ENCODE peak calls at places on chromosomes 16 and 17, in four cellular contexts. E is WTC11, L is K562, I is SK-N-SH. F is an unnamed sample.
A peak's percentile ranks its signal among the peaks of the same experiment; 100 is the strongest.

GRCh38 chr17:2050246-2050866 is 4.5 kb upstream of the HIC1 start:
- DNase-seq in L (peak; percentile 83), E (peak; percentile 68), I (peak; percentile 94), F (no peak)

GRCh38 chr17:73290399-73291259 is 21.2 kb downstream of the CDC42EP4 start:
- DNase-seq in I (no peak), E (no peak), L (no peak), F (no peak)

GRCh38 chr17:45784583-45785372 is 658 bp downstream of the CRHR1 start:
- DNase-seq in E (peak; percentile 52), I (peak; percentile 90), L (peak; percentile 69), F (peak; percentile 80)

GRCh38 chr16:23334950-23335349 is 32.8 kb downstream of the SCNN1B start:
- DNase-seq in L (no peak), E (no peak), I (no peak), F (no peak)

GRCh38 chr16:25411376-25412081 is 153.9 kb upstream of the ZKSCAN2 start:
- DNase-seq in L (no peak), E (no peak), I (no peak), F (no peak)

GRCh38 chr17:3965123-3965800 is 1.0 kb upstream of the ATP2A3 start:
- DNase-seq in L (peak; percentile 66), I (peak; percentile 71), E (peak; percentile 78), F (peak; percentile 80)

GRCh38 chr17:81233316-81233715 is 5.5 kb downstream of the TEPSIN start:
- DNase-seq in L (no peak), E (no peak), I (no peak), F (no peak)

GRCh38 chr17:72539981-72540897 is 419.4 kb downstream of the SOX9 start:
- DNase-seq in I (peak; percentile 99), L (peak; percentile 84), E (peak; percentile 82), F (peak; percentile 98)

GRCh38 chr16:77500286-77500598 is 65.4 kb upstream of the ADAMTS18 start:
- DNase-seq in L (no peak), I (no peak), E (peak; percentile 11), F (no peak)

GRCh38 chr17:41331606-41332005 is 16.1 kb upstream of the KRTAP17-1 start:
- DNase-seq in I (no peak), L (no peak), E (no peak), F (no peak)

GRCh38 chr16:12311309-12311708 is 334.8 kb downstream of the SNX29 start:
- DNase-seq in E (peak; percentile 58), I (no peak), L (no peak), F (peak; percentile 55)

GRCh38 chr17:7587831-7588230 is 2.1 kb downstream of the SOX15 start:
- DNase-seq in L (no peak), I (no peak), E (no peak), F (no peak)

GRCh38 chr17:29567362-29568330 is 809 bp upstream of the ABHD15 start:
- DNase-seq in E (peak; percentile 74), L (peak; percentile 80), I (peak; percentile 87), F (peak; percentile 84)

GRCh38 chr17:13333661-13334060 is 268.1 kb downstream of the HS3ST3A1 start:
- DNase-seq in L (no peak), E (no peak), I (no peak), F (no peak)

GRCh38 chr16:3498988-3499387 is 1.8 kb upstream of the CLUAP1 start:
- DNase-seq in I (no peak), L (no peak), E (no peak), F (no peak)

GRCh38 chr16:3274947-3275346 is 8.3 kb upstream of the ZNF263 start:
- DNase-seq in E (no peak), I (no peak), L (no peak), F (no peak)

GRCh38 chr16:81810361-81810760 is 31.3 kb downstream of the PLCG2 start:
- DNase-seq in I (no peak), E (no peak), L (no peak), F (no peak)

GRCh38 chr17:76398523-76399174 is 14.2 kb downstream of the SPHK1 start:
- DNase-seq in I (no peak), E (no peak), L (no peak), F (no peak)

GRCh38 chr17:34242553-34242952 is 12.5 kb upstream of the CCL2 start:
- DNase-seq in E (no peak), I (no peak), L (no peak), F (no peak)

GRCh38 chr17:42895185-42895555 is 5.4 kb upstream of the G6PC1 start:
- DNase-seq in E (no peak), I (no peak), L (no peak), F (no peak)

GRCh38 chr17:59067340-59067739 is 39.3 kb downstream of the TRIM37 start:
- DNase-seq in I (no peak), L (no peak), E (no peak), F (no peak)

GRCh38 chr17:3961564-3962047 is 2.6 kb downstream of the ATP2A3 start:
- DNase-seq in I (no peak), E (no peak), L (no peak), F (no peak)

GRCh38 chr17:79761894-79762570 is 15.9 kb upstream of the CBX2 start:
- DNase-seq in L (no peak), I (no peak), E (no peak), F (no peak)

GRCh38 chr16:87918866-87919680 is 17.3 kb downstream of the CA5A start:
- DNase-seq in E (no peak), L (no peak), I (no peak), F (no peak)

GRCh38 chr16:78437352-78437968 is 338.0 kb downstream of the WWOX start:
- DNase-seq in E (peak; percentile 47), I (peak; percentile 50), L (peak; percentile 79), F (peak; percentile 57)

GRCh38 chr16:4309833-4310266 is 6.0 kb upstream of the GLIS2 start:
- DNase-seq in I (no peak), L (no peak), E (peak; percentile 92), F (peak; percentile 85)

GRCh38 chr16:67663151-67663876 is 2.6 kb downstream of the PARD6A start:
- DNase-seq in I (peak; percentile 58), L (no peak), E (peak; percentile 81), F (peak; percentile 88)

DNA sequence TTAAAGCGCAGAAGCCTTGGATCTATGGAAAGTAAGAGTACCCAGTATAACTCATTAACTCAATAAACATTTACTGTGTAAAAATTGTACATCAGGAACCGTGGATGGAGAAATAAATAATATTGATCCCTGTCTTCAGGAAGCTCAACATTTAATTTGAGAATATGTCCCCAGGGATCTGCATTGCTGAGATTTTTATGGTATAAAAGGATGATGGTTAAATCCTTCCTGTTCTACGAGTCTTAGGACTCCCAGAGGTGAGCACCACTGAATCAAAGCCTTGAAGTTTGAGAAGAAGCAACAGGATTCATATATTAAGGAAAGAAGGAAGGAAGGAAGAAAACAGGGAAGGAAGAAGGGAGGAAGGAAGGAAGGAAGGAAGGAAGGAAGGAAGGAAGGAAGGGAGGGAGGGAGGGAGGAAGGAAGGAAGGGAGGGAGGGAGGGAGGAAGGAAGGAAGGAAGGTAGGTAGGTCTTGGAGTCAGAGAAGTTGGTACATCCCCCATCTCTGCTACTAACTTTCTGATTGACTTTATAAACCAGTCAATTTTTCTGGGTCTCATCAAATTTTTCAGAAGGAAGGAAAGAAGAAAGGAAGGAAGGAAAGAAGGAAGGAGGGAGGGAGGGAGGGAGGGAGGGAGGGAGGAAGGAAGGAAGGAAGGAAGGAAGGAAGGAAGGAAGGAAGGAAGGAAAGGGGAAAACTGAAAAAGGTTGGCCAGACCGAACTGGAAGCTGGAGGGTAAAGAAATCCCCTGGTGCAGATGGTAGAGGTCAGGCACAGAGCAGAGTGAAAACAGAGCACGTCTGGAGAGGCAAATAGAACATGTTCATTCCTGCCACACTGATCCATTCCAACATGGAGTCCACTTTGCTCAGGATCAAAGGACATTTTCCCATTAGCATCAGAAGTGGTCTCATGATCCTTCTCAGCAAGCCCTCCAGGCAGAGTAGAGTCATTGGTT is 422.2 kb upstream of the CDH11 start:
- DNase-seq in I (no peak), L (no peak), E (no peak), F (no peak)
- TF ChIP-seq MAX in I (no peak), L (no peak), E (no peak), F (no peak)

DNA sequence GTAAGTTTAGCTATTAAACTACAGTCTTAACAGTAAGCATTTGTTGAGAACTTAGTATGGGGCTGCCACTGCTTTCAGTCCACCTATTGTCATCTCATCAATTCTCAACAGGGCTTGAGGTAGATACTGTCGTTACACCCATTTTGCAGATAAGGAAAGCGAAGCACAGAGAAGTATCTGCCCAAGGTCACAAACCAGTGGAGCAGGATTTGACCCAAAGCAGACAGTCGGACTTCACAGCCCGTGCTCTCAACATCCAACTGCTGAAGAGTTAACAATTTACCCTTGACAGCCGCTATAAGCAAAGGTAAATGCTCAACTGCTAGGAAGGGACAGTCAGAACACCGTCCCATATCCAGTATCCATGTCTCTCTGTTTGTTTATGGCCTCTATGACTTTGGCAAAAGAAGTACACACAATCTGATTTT is 1.3 kb downstream of the SIAH1 start:
- DNase-seq in I (no peak), E (no peak), L (peak; percentile 22), F (no peak)
- TF ChIP-seq TEAD4 in I (no peak), E (no peak), L (no peak), F (no peak)

DNA sequence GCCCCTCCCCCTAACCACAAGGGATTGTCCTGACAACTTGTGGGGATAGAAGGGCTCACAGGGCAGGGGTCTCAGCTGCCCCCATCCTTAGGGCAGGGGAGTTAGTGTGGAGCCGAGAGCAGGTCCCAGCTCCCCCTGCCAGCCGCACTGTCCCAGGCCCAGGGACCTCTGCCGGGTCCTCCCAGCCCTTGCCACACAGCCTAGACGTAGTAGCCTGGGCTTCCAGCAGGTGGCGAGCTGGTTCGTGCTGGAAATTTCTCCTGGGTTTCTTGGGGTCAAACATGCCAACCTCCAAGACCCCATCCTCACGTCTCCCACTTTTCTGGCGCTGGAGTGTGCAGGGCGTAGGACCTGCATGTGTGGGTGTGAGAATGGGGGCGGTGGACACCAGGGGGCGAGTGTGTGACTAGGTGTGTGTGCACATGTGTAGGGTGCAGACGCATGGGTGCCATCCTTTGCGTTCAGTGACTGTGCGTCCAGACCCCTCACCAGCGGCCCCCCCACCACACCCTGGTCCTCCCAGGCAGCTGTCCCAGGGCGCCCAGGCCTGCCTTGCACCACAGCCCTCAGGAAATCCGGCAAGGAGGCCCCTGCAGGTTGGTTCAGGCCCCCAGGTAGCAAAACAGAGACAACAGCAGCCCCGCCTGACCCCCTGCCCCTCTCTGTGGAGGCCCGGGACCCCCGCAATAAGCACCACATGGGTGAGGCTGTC is 29.5 kb downstream of the SBK1 start:
- DNase-seq in I (peak; percentile 80), L (peak; percentile 58), E (peak; percentile 79), F (peak; percentile 90)
- TF ChIP-seq USF2 in I (no peak), L (no peak), E (no peak), F (no peak)

GRCh38 chr16:31187808-31188189 is 7.9 kb downstream of the FUS start:
- DNase-seq in I (no peak), L (no peak), E (no peak), F (no peak)
- TF ChIP-seq MAX in I (no peak), L (no peak), E (no peak), F (no peak)

GRCh38 chr17:21002309-21003006 is 40.4 kb downstream of the USP22 start:
- DNase-seq in E (no peak), L (no peak), I (no peak), F (no peak)

GRCh38 chr17:21003007-21003621 is 39.7 kb downstream of the USP22 start:
- DNase-seq in L (no peak), I (no peak), E (no peak), F (no peak)

GRCh38 chr17:20999841-21000532 is 42.8 kb downstream of the USP22 start:
- DNase-seq in E (no peak), I (no peak), L (no peak), F (no peak)

GRCh38 chr17:21001111-21001812 is 41.5 kb downstream of the USP22 start:
- DNase-seq in L (no peak), E (no peak), I (no peak), F (no peak)

DNA sequence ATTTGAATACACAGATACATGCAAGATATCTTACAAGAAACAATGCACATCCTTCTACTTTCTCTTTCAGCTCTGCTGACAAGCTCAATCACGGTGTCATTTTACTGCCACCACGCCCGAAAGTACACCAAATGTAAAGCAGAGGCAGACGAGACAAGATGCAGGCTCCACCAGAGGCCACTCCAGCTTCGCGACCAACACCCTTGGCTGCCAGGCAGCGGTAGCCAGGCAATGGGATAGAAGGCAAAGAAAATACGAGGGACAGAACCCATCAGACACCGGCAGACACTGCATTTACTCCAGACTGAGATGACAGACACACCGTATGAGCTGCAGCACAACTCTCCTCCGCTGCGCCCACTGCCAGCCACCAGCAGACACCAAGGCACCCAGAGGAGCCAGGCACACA is 41.0 kb downstream of the USP22 start:
- DNase-seq in L (no peak), I (no peak), E (no peak), F (no peak)
- TF ChIP-seq TEAD4 in L (no peak), I (no peak), E (no peak), F (no peak)

F was measured in H1.